ENCODE peak calls at places on chromosomes 2 and 18, in eight cellular contexts. J, O, E, D, U, N, Y and X are unnamed samples.

GRCh38 chr2:119455066-119455718 is 23.5 kb downstream of the TMEM37 start:
- DNase-seq in J (no peak), O (no peak), E (no peak), D (no peak), U (no peak), N (no peak), Y (peak), X (no peak)

GRCh38 chr18:44700652-44701051 is 20.0 kb downstream of the SETBP1 start:
- DNase-seq in J (no peak), O (no peak), E (no peak), D (no peak), U (no peak), N (peak), Y (peak), X (no peak)

GRCh38 chr2:182628901-182629300 is 87.2 kb upstream of the DNAJC10 start:
- DNase-seq in J (no peak), O (no peak), E (no peak), D (no peak), U (no peak), N (no peak), Y (no peak), X (no peak)

GRCh38 chr2:217834057-217834620 is 168.7 kb downstream of the TNS1 start:
- DNase-seq in J (no peak), O (no peak), E (no peak), D (no peak), U (no peak), N (no peak), Y (no peak), X (no peak)

GRCh38 chr2:184351126-184351525 is 247.2 kb upstream of the ZNF804A start:
- DNase-seq in J (no peak), O (no peak), E (no peak), D (no peak), U (no peak), N (no peak), Y (no peak), X (no peak)

GRCh38 chr2:201761101-201761500 is 19.6 kb downstream of the ALS2 start:
- DNase-seq in J (no peak), O (no peak), E (no peak), D (no peak), U (no peak), N (no peak), Y (no peak), X (no peak)

GRCh38 chr2:219446101-219446504 is 11.5 kb downstream of the SPEG start:
- DNase-seq in J (no peak), O (no peak), E (no peak), D (no peak), U (no peak), N (peak), Y (peak), X (no peak)

GRCh38 chr2:120934891-120935338 is 199.2 kb downstream of the GLI2 start:
- DNase-seq in J (no peak), O (no peak), E (no peak), D (no peak), U (peak), N (peak), Y (peak), X (no peak)

GRCh38 chr18:5397102-5397501 is 101.6 kb upstream of the ZBTB14 start:
- DNase-seq in J (no peak), O (no peak), E (no peak), D (no peak), U (no peak), N (no peak), Y (no peak), X (no peak)